ENCODE peak calls at places on chromosomes 5 and 9, in five cellular contexts. One of them, this sample, is unnamed.

GRCh38 chr5:74200560-74200959 is 440.0 kb downstream of the ENC1 start:
- DNase-seq in fibroblast of lung: no peak
- DNase-seq in right lobe of liver: no peak
- DNase-seq in sigmoid colon: no peak
- DNase-seq in AG04450: no peak
- DNase-seq in this sample: no peak

GRCh38 chr5:149938272-149938671 is 6.3 kb downstream of the PDE6A start:
- DNase-seq in fibroblast of lung: peak; percentile 76
- DNase-seq in right lobe of liver: peak; percentile 57
- DNase-seq in sigmoid colon: no peak
- DNase-seq in AG04450: no peak
- DNase-seq in this sample: peak; percentile 88

GRCh38 chr9:121943463-121943862 is 149.6 kb downstream of the TTLL11 start:
- DNase-seq in fibroblast of lung: no peak
- DNase-seq in right lobe of liver: no peak
- DNase-seq in sigmoid colon: no peak
- DNase-seq in AG04450: no peak
- DNase-seq in this sample: no peak

GRCh38 chr9:69120380-69121154 is 53.5 kb upstream of the TJP2 start:
- DNase-seq in fibroblast of lung: peak; percentile 7
- DNase-seq in right lobe of liver: peak; percentile 73
- DNase-seq in sigmoid colon: no peak
- DNase-seq in AG04450: no peak
- DNase-seq in this sample: no peak

GRCh38 chr9:127479507-127480081 is 28.3 kb downstream of the LRSAM1 start:
- DNase-seq in fibroblast of lung: no peak
- DNase-seq in right lobe of liver: no peak
- DNase-seq in sigmoid colon: no peak
- DNase-seq in AG04450: no peak
- DNase-seq in this sample: no peak

GRCh38 chr9:68870049-68870448 is 143.9 kb downstream of the PRKACG start:
- DNase-seq in fibroblast of lung: no peak
- DNase-seq in right lobe of liver: no peak
- DNase-seq in sigmoid colon: no peak
- DNase-seq in AG04450: no peak
- DNase-seq in this sample: no peak

GRCh38 chr9:100674419-100675122 is 96.7 kb downstream of the CAVIN4 start:
- DNase-seq in fibroblast of lung: no peak
- DNase-seq in right lobe of liver: no peak
- DNase-seq in sigmoid colon: no peak
- DNase-seq in AG04450: no peak
- DNase-seq in this sample: no peak

GRCh38 chr5:181223041-181223728 is at the start of gene TRIM41:
- DNase-seq in fibroblast of lung: peak; percentile 99
- DNase-seq in right lobe of liver: peak; percentile 99
- DNase-seq in sigmoid colon: peak; percentile 100
- DNase-seq in AG04450: peak; percentile 98
- DNase-seq in this sample: peak; percentile 96

GRCh38 chr9:72363908-72364678 is 915 bp downstream of the ZFAND5 start:
- DNase-seq in fibroblast of lung: peak; percentile 72
- DNase-seq in right lobe of liver: peak; percentile 70
- DNase-seq in sigmoid colon: peak; percentile 85
- DNase-seq in AG04450: no peak
- DNase-seq in this sample: no peak

GRCh38 chr9:136590788-136591187 is 44.9 kb upstream of the NOTCH1 start:
- DNase-seq in fibroblast of lung: no peak
- DNase-seq in right lobe of liver: no peak
- DNase-seq in sigmoid colon: no peak
- DNase-seq in AG04450: no peak
- DNase-seq in this sample: no peak

GRCh38 chr5:86768699-86769202 is 151.0 kb downstream of the COX7C start:
- DNase-seq in fibroblast of lung: no peak
- DNase-seq in right lobe of liver: no peak
- DNase-seq in sigmoid colon: no peak
- DNase-seq in AG04450: no peak
- DNase-seq in this sample: no peak

GRCh38 chr9:129336601-129337286 is 158.7 kb upstream of the IER5L start:
- DNase-seq in fibroblast of lung: peak; percentile 89
- DNase-seq in right lobe of liver: no peak
- DNase-seq in sigmoid colon: no peak
- DNase-seq in AG04450: no peak
- DNase-seq in this sample: no peak

GRCh38 chr9:132125361-132125760 is 36.5 kb upstream of the NTNG2 start:
- DNase-seq in fibroblast of lung: no peak
- DNase-seq in right lobe of liver: no peak
- DNase-seq in sigmoid colon: no peak
- DNase-seq in AG04450: no peak
- DNase-seq in this sample: no peak

GRCh38 chr9:73805853-73806458 is 654.3 kb downstream of the ANXA1 start:
- DNase-seq in fibroblast of lung: no peak
- DNase-seq in right lobe of liver: no peak
- DNase-seq in sigmoid colon: no peak
- DNase-seq in AG04450: no peak
- DNase-seq in this sample: no peak

GRCh38 chr9:130424781-130425310 is 19.9 kb upstream of the ASS1 start:
- DNase-seq in fibroblast of lung: no peak
- DNase-seq in right lobe of liver: no peak
- DNase-seq in sigmoid colon: no peak
- DNase-seq in AG04450: no peak
- DNase-seq in this sample: no peak

GRCh38 chr9:6268830-6269397 is 53.3 kb downstream of the IL33 start:
- DNase-seq in fibroblast of lung: no peak
- DNase-seq in right lobe of liver: no peak
- DNase-seq in sigmoid colon: no peak
- DNase-seq in AG04450: no peak
- DNase-seq in this sample: no peak

GRCh38 chr9:125910286-125910685 is 163.1 kb downstream of the PBX3 start:
- DNase-seq in fibroblast of lung: no peak
- DNase-seq in right lobe of liver: no peak
- DNase-seq in sigmoid colon: no peak
- DNase-seq in AG04450: no peak
- DNase-seq in this sample: no peak

GRCh38 chr9:114276908-114277821 is 45.7 kb upstream of the ORM1 start:
- DNase-seq in fibroblast of lung: peak; percentile 98
- DNase-seq in right lobe of liver: peak; percentile 30
- DNase-seq in sigmoid colon: peak; percentile 42
- DNase-seq in AG04450: peak; percentile 89
- DNase-seq in this sample: peak; percentile 93

GRCh38 chr5:122415030-122415429 is 103.0 kb downstream of the SNCAIP start:
- DNase-seq in fibroblast of lung: no peak
- DNase-seq in right lobe of liver: no peak
- DNase-seq in sigmoid colon: no peak
- DNase-seq in AG04450: no peak
- DNase-seq in this sample: no peak

GRCh38 chr9:113313276-113313675 is 10.1 kb upstream of the RNF183 start:
- DNase-seq in fibroblast of lung: no peak
- DNase-seq in right lobe of liver: no peak
- DNase-seq in sigmoid colon: no peak
- DNase-seq in AG04450: no peak
- DNase-seq in this sample: no peak

GRCh38 chr9:81557452-81557956 is 131.8 kb downstream of the TLE1 start:
- DNase-seq in fibroblast of lung: no peak
- DNase-seq in right lobe of liver: no peak
- DNase-seq in sigmoid colon: no peak
- DNase-seq in AG04450: no peak
- DNase-seq in this sample: no peak

GRCh38 chr9:116318463-116319271 is 165.1 kb downstream of the PAPPA start:
- DNase-seq in fibroblast of lung: peak; percentile 13
- DNase-seq in right lobe of liver: no peak
- DNase-seq in sigmoid colon: peak; percentile 88
- DNase-seq in AG04450: peak; percentile 80
- DNase-seq in this sample: no peak

GRCh38 chr5:67986761-67987160 is 228.8 kb upstream of the PIK3R1 start:
- DNase-seq in fibroblast of lung: no peak
- DNase-seq in right lobe of liver: no peak
- DNase-seq in sigmoid colon: no peak
- DNase-seq in AG04450: no peak
- DNase-seq in this sample: no peak

DNA sequence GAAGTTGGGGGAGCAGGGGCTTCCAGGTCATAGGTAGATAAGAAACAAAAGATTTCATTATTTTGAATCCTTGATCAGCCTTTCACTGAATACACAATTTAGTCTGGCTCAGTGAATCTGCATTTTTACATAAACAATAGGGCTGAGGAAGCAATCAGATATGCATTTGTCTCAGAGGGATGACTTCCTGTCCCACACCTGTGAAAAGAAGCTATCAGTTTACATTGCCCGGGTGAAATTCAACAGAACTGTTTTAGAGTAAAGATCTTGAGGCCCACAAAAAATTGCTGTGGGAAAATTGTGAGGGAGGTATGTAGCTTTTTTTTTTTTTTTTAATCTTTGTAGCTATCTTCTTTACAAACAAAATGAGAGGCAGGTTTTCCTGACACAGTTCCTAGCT is 38.3 kb downstream of the DNAJB5 start:
- DNase-seq in fibroblast of lung: no peak
- DNase-seq in right lobe of liver: no peak
- DNase-seq in sigmoid colon: no peak
- DNase-seq in AG04450: no peak
- DNase-seq in this sample: no peak
- H3K27ac ChIP-seq in fibroblast of lung: no peak overlapping the region
- H3K27ac ChIP-seq in right lobe of liver: no peak overlapping the region
- H3K27ac ChIP-seq in sigmoid colon: no peak overlapping the region
- H3K27ac ChIP-seq in AG04450: no peak overlapping the region
- H3K27ac ChIP-seq in this sample: no peak overlapping the region

DNA sequence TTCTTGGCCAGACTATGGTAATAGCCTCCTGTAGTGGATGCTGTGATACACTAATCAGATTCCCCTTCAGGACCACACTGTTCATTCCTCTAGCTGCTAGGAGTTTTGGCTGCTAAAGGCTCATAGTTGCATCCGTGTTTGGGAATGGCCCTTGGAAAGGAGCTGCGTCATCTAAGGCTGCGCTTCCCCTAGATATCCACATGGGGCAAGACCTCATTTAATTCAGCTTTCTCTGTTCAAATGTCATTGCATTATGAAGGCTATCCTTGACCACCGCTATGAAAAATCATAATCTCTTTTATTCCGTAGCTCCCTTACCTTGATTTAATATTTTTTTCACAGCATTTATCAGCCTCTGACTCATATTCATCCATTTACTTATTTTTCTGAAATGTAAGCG is 258.3 kb upstream of the NR4A3 start:
- DNase-seq in fibroblast of lung: no peak
- DNase-seq in right lobe of liver: no peak
- DNase-seq in sigmoid colon: no peak
- DNase-seq in AG04450: no peak
- DNase-seq in this sample: no peak
- TF ChIP-seq CTCF in fibroblast of lung: no peak
- TF ChIP-seq CTCF in right lobe of liver: no peak
- TF ChIP-seq CTCF in sigmoid colon: no peak
- TF ChIP-seq CTCF in AG04450: peak; percentile 18
- TF ChIP-seq CTCF in this sample: peak; percentile 43

DNA sequence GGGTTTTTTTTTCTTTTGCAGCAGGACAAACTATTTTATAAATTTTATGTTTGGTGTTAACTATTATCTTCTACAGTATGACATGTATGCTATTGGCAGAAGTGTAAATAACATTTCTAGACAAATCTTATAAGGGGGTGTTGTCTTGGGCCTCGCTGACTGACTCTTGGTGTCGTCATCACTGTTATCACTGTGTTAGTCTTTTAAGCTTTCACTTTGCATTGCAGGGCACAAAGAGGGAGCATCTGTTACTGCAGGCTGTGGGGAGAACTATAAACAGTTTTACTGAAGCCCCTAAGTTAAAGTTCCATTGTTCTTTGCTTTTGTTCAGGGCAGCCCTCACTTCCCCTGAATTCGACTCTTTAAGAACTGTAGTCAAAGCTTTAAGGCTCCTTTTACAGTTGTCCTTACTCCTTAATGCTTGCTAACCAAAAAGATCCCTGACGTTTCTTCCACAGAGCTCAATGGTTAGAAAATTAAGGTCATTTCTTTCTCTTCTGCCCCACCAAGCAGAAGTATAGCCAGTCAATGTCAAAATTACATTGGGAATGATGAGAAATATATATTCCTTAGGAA is 605.0 kb downstream of the RAB3C start:
- DNase-seq in fibroblast of lung: peak; percentile 33
- DNase-seq in right lobe of liver: no peak
- DNase-seq in sigmoid colon: no peak
- DNase-seq in AG04450: no peak
- DNase-seq in this sample: peak; percentile 62
- H3K4me3 ChIP-seq in fibroblast of lung: peak overlapping the region; percentile 48
- H3K4me3 ChIP-seq in right lobe of liver: no peak overlapping the region
- H3K4me3 ChIP-seq in sigmoid colon: peak overlapping the region; percentile 8
- H3K4me3 ChIP-seq in AG04450: peak overlapping the region; percentile 28
- H3K4me3 ChIP-seq in this sample: peak overlapping the region; percentile 15

GRCh38 chr5:139711852-139712171 is 63.7 kb downstream of the CXXC5 start:
- DNase-seq in fibroblast of lung: no peak
- DNase-seq in right lobe of liver: no peak
- DNase-seq in sigmoid colon: peak; percentile 72
- DNase-seq in AG04450: no peak
- DNase-seq in this sample: no peak
- H3K27ac ChIP-seq in fibroblast of lung: no peak overlapping the region
- H3K27ac ChIP-seq in right lobe of liver: no peak overlapping the region
- H3K27ac ChIP-seq in sigmoid colon: peak overlapping the region; percentile 43
- H3K27ac ChIP-seq in AG04450: no peak overlapping the region
- H3K27ac ChIP-seq in this sample: no peak overlapping the region

GRCh38 chr9:93826905-93827544 is 128.1 kb downstream of the BARX1 start:
- DNase-seq in fibroblast of lung: no peak
- DNase-seq in right lobe of liver: peak; percentile 38
- DNase-seq in sigmoid colon: no peak
- DNase-seq in AG04450: no peak
- DNase-seq in this sample: no peak

GRCh38 chr9:93827545-93828330 is 127.4 kb downstream of the BARX1 start:
- DNase-seq in fibroblast of lung: peak; percentile 44
- DNase-seq in right lobe of liver: peak; percentile 55
- DNase-seq in sigmoid colon: no peak
- DNase-seq in AG04450: peak; percentile 10
- DNase-seq in this sample: peak; percentile 37

GRCh38 chr9:93825348-93826115 is 129.6 kb downstream of the BARX1 start:
- DNase-seq in fibroblast of lung: no peak
- DNase-seq in right lobe of liver: peak; percentile 38
- DNase-seq in sigmoid colon: peak; percentile 34
- DNase-seq in AG04450: no peak
- DNase-seq in this sample: no peak

GRCh38 chr9:93824386-93825294 is 130.5 kb downstream of the BARX1 start:
- DNase-seq in fibroblast of lung: no peak
- DNase-seq in right lobe of liver: no peak
- DNase-seq in sigmoid colon: peak; percentile 24
- DNase-seq in AG04450: no peak
- DNase-seq in this sample: no peak

DNA sequence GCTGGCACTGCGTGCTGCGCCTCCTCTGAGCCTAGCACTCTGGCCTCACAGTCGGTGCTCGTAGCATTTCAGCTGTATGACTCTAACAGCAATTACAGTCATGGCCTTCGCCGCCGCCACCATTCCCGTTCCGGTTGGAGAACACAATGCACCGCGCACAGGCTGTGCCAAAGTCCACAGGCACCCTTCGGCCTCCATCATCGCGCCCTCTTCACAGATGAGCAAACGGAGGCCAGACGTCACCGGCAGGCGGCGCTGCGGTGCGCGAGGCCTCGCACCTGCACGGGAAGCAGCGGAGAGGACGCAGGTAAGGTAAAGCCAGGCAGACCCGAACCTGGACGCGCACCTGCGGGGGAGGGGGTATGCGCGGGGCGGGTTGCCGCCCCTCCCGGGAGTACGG is 128.9 kb downstream of the BARX1 start:
- DNase-seq in fibroblast of lung: no peak
- DNase-seq in right lobe of liver: peak; percentile 43
- DNase-seq in sigmoid colon: no peak
- DNase-seq in AG04450: no peak
- DNase-seq in this sample: no peak
- TF ChIP-seq CTCF in fibroblast of lung: peak; percentile 11
- TF ChIP-seq CTCF in right lobe of liver: peak; percentile 17
- TF ChIP-seq CTCF in sigmoid colon: no peak
- TF ChIP-seq CTCF in AG04450: no peak
- TF ChIP-seq CTCF in this sample: peak; percentile 39